ENCODE peak calls at places on chromosome 4, in seven cellular contexts. R, U, V, Q, Z, E and P are unnamed samples.

GRCh38 chr4:27081675-27082579 is 221.3 kb downstream of the STIM2 start:
- DNase-seq in U (no peak), E (no peak), Q (no peak), Z (no peak), R (peak; percentile 34), V (no peak), P (no peak)

GRCh38 chr4:102114118-102114630 is 231.1 kb downstream of the SLC39A8 start:
- DNase-seq in E (no peak), V (no peak), R (no peak), U (no peak), Q (no peak), Z (no peak), P (no peak)

GRCh38 chr4:153186046-153186728 is 18.1 kb upstream of the TRIM2 start:
- DNase-seq in R (no peak), Q (no peak), E (no peak), U (no peak), Z (no peak), V (no peak), P (no peak)

GRCh38 chr4:25552580-25553271 is 102.9 kb upstream of the SLC34A2 start:
- DNase-seq in Z (no peak), U (no peak), Q (peak; percentile 82), R (peak; percentile 78), E (no peak), V (peak; percentile 58), P (no peak)

GRCh38 chr4:7052923-7053715 is 9.9 kb downstream of the TADA2B start:
- DNase-seq in Z (no peak), V (no peak), R (no peak), U (peak; percentile 82), E (no peak), Q (no peak), P (no peak)

GRCh38 chr4:153022233-153022632 is 86.1 kb downstream of the FHDC1 start:
- DNase-seq in Z (no peak), E (no peak), Q (peak; percentile 74), R (no peak), U (no peak), V (no peak), P (no peak)

GRCh38 chr4:86338989-86339388 is 20.9 kb downstream of the MAPK10 start:
- DNase-seq in U (no peak), R (no peak), Z (no peak), V (no peak), Q (no peak), E (no peak), P (no peak)

GRCh38 chr4:121070696-121071639 is 1.4 kb downstream of the NDNF start:
- DNase-seq in V (peak; percentile 69), E (no peak), R (no peak), U (peak; percentile 70), Q (no peak), Z (no peak), P (no peak)

GRCh38 chr4:156328882-156329281 is 375.2 kb upstream of the CTSO start:
- DNase-seq in U (no peak), Z (no peak), R (no peak), V (no peak), E (no peak), Q (no peak), P (no peak)

GRCh38 chr4:137530176-137530575 is 2.1 kb downstream of the PCDH18 start:
- DNase-seq in V (no peak), R (no peak), E (no peak), Q (no peak), U (no peak), Z (no peak), P (no peak)

GRCh38 chr4:70670332-70671014 is 4.2 kb upstream of the JCHAIN start:
- DNase-seq in V (no peak), Q (no peak), R (no peak), Z (no peak), U (no peak), E (no peak), P (no peak)

GRCh38 chr4:98514930-98515809 is 143.2 kb downstream of the TSPAN5 start:
- DNase-seq in E (no peak), R (no peak), Z (no peak), V (no peak), Q (no peak), U (no peak), P (no peak)

GRCh38 chr4:48478273-48478672 is 4.9 kb upstream of the SLC10A4 start:
- DNase-seq in R (no peak), Q (no peak), V (no peak), U (no peak), E (no peak), Z (no peak), P (no peak)

GRCh38 chr4:121794505-121795192 is 6.5 kb upstream of the EXOSC9 start:
- DNase-seq in Z (no peak), R (no peak), V (no peak), E (peak; percentile 79), Q (no peak), U (no peak), P (no peak)

GRCh38 chr4:24422644-24423043 is 161.7 kb downstream of the DHX15 start:
- DNase-seq in Z (no peak), U (no peak), E (no peak), V (no peak), Q (no peak), R (no peak), P (no peak)
- H3K9me3 ChIP-seq in Z (no peaks in the 10 kb centered on the region), U (no peaks in the 10 kb centered on the region), E (no peaks in the 10 kb centered on the region), V (no peaks in the 10 kb centered on the region), Q (no peaks in the 10 kb centered on the region), R (no peaks in the 10 kb centered on the region), P (no peaks in the 10 kb centered on the region)

DNA sequence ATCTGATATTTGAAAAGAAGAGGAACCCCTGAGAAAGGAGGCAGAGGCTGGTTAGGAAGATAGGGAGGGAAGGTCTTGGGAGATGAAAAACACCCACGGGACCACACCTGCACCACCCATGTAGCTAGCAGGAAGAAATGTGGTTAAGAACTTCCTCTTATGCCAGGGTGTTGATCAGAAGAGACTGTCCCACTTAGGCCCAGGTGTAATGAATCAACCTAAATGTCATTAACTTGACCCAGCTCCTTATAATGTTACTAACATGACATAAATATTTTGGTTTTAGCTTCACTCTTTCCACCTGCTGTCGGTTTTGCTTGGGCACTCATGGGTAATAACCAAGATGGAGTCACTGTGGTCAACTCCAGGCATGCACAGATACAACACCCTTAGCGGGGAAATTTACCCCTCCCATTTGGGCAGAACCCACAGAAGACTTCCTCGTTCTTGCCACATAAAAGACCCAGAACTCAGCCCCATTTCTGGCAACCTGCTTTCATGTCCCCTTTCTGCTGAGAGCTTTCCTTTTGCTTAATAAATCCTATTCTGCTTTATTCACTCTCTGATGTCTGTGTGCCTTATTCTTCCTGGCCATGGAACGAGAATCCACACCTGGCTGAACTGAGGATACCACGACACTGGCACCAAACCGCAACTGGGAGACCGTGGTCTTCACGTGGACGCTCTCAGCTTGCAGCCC is 46.8 kb downstream of the ZNF141 start:
- DNase-seq in V (no peak), U (no peak), R (peak; percentile 62), Z (no peak), Q (no peak), E (no peak), P (no peak)
- H3K9me3 ChIP-seq in V (peaks cover 100% of the 10 kb centered on the region), U (peaks cover 71% of the 10 kb centered on the region), R (peaks cover 11% of the 10 kb centered on the region), Z (no peaks in the 10 kb centered on the region), Q (peaks cover 99% of the 10 kb centered on the region), E (peaks cover 85% of the 10 kb centered on the region), P (peaks cover 26% of the 10 kb centered on the region)

DNA sequence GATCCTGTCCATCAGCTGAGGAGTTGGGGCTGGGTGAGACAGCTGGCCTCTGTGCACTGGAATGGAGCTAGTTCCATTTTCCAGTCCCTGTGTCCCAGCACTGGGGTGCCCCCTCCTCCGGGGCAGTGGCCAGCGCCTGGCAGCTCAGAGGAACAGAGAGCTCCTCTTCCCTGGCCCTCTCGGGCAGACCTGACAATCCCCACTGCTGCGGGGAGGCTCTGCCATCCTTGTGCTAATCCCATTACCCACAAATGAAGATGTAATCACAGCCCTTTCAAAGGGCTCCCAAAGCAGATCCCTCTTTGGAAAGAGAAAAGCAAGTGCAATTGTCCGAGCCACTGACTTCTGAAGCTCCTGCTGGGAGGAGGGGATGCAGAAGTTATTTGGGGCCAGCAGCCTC is 75.1 kb upstream of the MSX1 start:
- DNase-seq in Q (no peak), U (no peak), Z (no peak), E (no peak), R (no peak), V (no peak), P (no peak)
- H3K9me3 ChIP-seq in Q (peaks cover 14% of the 10 kb centered on the region), U (no peaks in the 10 kb centered on the region), Z (no peaks in the 10 kb centered on the region), E (peaks cover 16% of the 10 kb centered on the region), R (peaks cover 7% of the 10 kb centered on the region), V (peaks cover 12% of the 10 kb centered on the region), P (peaks cover 3% of the 10 kb centered on the region)

DNA sequence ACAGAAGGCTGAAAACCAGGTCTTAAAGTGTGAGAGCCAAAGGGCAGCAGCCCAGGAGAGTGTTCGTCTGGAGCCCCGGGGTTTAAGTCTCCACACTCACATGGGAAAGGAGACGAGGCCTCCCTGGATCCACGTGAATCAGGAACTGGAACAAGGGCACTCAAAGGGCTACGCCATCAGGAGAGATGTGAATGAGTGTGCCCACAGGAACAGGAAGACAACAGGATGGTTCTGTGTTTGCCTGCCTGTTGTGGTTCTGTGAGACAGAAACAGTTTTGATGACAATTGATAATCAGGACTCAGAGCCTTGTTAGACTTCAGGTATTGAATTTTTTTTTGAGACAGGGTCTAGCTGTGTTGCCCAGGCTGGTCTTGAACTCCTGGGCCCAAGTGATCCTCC is 4.9 kb upstream of the CTBP1 start:
- DNase-seq in Z (peak; percentile 27), U (no peak), E (no peak), Q (no peak), V (no peak), R (no peak), P (no peak)
- H3K9me3 ChIP-seq in Z (no peaks in the 10 kb centered on the region), U (no peaks in the 10 kb centered on the region), E (peaks cover 27% of the 10 kb centered on the region), Q (no peaks in the 10 kb centered on the region), V (no peaks in the 10 kb centered on the region), R (no peaks in the 10 kb centered on the region), P (no peaks in the 10 kb centered on the region)

DNA sequence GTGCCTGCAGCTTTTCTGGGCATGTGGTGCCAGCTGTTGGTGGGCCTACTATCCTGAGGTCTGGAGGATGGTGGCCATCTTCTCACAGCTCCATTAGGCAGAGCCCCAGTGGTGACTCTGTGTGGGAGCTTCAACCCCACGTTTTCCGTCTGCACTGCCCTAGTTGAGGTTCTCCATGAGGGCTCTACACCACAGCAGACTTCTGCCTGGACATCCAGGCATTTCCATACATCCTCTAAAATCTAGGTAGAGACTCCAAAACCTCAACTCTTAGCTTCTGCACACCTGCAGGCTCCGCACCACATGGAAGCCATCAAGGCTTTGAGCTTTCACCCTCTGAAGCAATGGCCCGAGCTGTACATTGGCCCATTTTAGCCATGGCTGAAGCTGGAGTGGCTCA is 153.3 kb upstream of the PGRMC2 start:
- DNase-seq in E (no peak), V (no peak), R (no peak), Q (no peak), U (no peak), Z (no peak), P (no peak)
- H3K9me3 ChIP-seq in E (peaks cover 17% of the 10 kb centered on the region), V (peaks cover 16% of the 10 kb centered on the region), R (peaks cover 20% of the 10 kb centered on the region), Q (peaks cover 20% of the 10 kb centered on the region), U (peaks cover 16% of the 10 kb centered on the region), Z (no peaks in the 10 kb centered on the region), P (peaks cover 4% of the 10 kb centered on the region)

DNA sequence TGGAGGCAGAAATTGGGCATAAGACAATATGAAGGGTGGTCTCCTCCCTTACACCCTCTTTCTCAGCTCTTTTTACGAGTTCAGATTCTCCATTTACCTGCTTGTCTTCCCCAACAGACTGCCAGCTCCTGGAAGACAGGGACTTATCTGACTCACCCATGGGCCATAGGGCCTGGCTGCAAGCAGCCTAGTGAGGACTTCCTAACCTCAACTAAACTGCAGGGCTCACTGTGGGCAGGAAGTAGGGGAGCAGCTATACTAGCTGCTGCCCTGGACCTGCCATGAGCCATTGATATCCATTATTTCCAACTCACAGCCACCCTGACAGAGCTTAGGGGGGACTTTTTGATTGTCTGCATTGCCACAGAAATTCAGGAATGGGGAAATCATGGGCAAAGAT is 11.5 kb upstream of the ZNF718 start:
- DNase-seq in Z (no peak), R (no peak), Q (no peak), U (no peak), E (no peak), V (no peak), P (no peak)
- H3K9me3 ChIP-seq in Z (no peaks in the 10 kb centered on the region), R (no peaks in the 10 kb centered on the region), Q (peaks cover 7% of the 10 kb centered on the region), U (no peaks in the 10 kb centered on the region), E (peaks cover 95% of the 10 kb centered on the region), V (peaks cover 4% of the 10 kb centered on the region), P (no peaks in the 10 kb centered on the region)